ENCODE peak calls at places on chromosomes 3 and 15, in seven cellular contexts. One of them, this sample, is unnamed.

GRCh38 chr3:111212511-111212910 is 140.9 kb downstream of the NECTIN3 start:
- DNase-seq in NCI-H1105: no peak
- DNase-seq in NCI-H1694: no peak
- DNase-seq in EH: no peak
- DNase-seq in epithelial cell of esophagus: no peak
- DNase-seq in H54: no peak
- DNase-seq in B cell: no peak
- DNase-seq in this sample: no peak

GRCh38 chr3:132029182-132029902 is 5.5 kb downstream of the CPNE4 start:
- DNase-seq in NCI-H1694: peak
- DNase-seq in H54: peak
- DNase-seq in EH: peak
- DNase-seq in epithelial cell of esophagus: peak
- DNase-seq in NCI-H1105: peak
- DNase-seq in B cell: peak
- DNase-seq in this sample: peak

GRCh38 chr3:188780188-188781147 is 391.3 kb upstream of the TPRG1 start:
- DNase-seq in NCI-H1105: no peak
- DNase-seq in H54: no peak
- DNase-seq in B cell: no peak
- DNase-seq in NCI-H1694: no peak
- DNase-seq in epithelial cell of esophagus: peak
- DNase-seq in EH: peak
- DNase-seq in this sample: no peak

GRCh38 chr3:117355566-117355965 is 646.0 kb downstream of the TUSC7 start:
- DNase-seq in EH: peak
- DNase-seq in epithelial cell of esophagus: peak
- DNase-seq in NCI-H1694: peak
- DNase-seq in NCI-H1105: peak
- DNase-seq in H54: no peak
- DNase-seq in B cell: peak
- DNase-seq in this sample: no peak

GRCh38 chr3:10189557-10190374 is 25.0 kb downstream of the IRAK2 start:
- DNase-seq in EH: peak
- DNase-seq in NCI-H1694: peak
- DNase-seq in epithelial cell of esophagus: peak
- DNase-seq in B cell: peak
- DNase-seq in H54: no peak
- DNase-seq in NCI-H1105: no peak
- DNase-seq in this sample: peak

GRCh38 chr3:184375747-184376495 is 2.1 kb downstream of the THPO start:
- DNase-seq in B cell: no peak
- DNase-seq in NCI-H1694: no peak
- DNase-seq in NCI-H1105: no peak
- DNase-seq in EH: no peak
- DNase-seq in epithelial cell of esophagus: no peak
- DNase-seq in H54: no peak
- DNase-seq in this sample: peak

GRCh38 chr3:37751967-37752660 is 109.6 kb upstream of the CTDSPL start:
- DNase-seq in H54: peak
- DNase-seq in NCI-H1694: no peak
- DNase-seq in B cell: no peak
- DNase-seq in NCI-H1105: no peak
- DNase-seq in EH: no peak
- DNase-seq in epithelial cell of esophagus: peak
- DNase-seq in this sample: no peak

GRCh38 chr3:119350114-119350513 is 55.9 kb downstream of the ARHGAP31 start:
- DNase-seq in EH: peak
- DNase-seq in H54: no peak
- DNase-seq in epithelial cell of esophagus: no peak
- DNase-seq in NCI-H1694: no peak
- DNase-seq in B cell: no peak
- DNase-seq in NCI-H1105: no peak
- DNase-seq in this sample: no peak

GRCh38 chr15:45892182-45892581 is 257.4 kb downstream of the SQOR start:
- DNase-seq in EH: peak
- DNase-seq in B cell: no peak
- DNase-seq in NCI-H1105: no peak
- DNase-seq in NCI-H1694: no peak
- DNase-seq in H54: no peak
- DNase-seq in epithelial cell of esophagus: peak
- DNase-seq in this sample: no peak

GRCh38 chr3:158106773-158107461 is 697 bp upstream of the SHOX2 start:
- DNase-seq in H54: no peak
- DNase-seq in NCI-H1105: no peak
- DNase-seq in NCI-H1694: no peak
- DNase-seq in B cell: peak
- DNase-seq in epithelial cell of esophagus: no peak
- DNase-seq in EH: peak
- DNase-seq in this sample: peak

GRCh38 chr15:71295242-71296031 is 180.2 kb downstream of the THSD4 start:
- DNase-seq in NCI-H1694: no peak
- DNase-seq in epithelial cell of esophagus: peak
- DNase-seq in B cell: no peak
- DNase-seq in NCI-H1105: no peak
- DNase-seq in H54: peak
- DNase-seq in EH: peak
- DNase-seq in this sample: peak

GRCh38 chr3:130826516-130826915 is 67.4 kb upstream of the ATP2C1 start:
- DNase-seq in NCI-H1694: no peak
- DNase-seq in B cell: no peak
- DNase-seq in EH: no peak
- DNase-seq in epithelial cell of esophagus: peak
- DNase-seq in H54: no peak
- DNase-seq in NCI-H1105: no peak
- DNase-seq in this sample: no peak

GRCh38 chr15:51193526-51193925 is 98.8 kb upstream of the TNFAIP8L3 start:
- DNase-seq in B cell: no peak
- DNase-seq in NCI-H1105: no peak
- DNase-seq in H54: no peak
- DNase-seq in NCI-H1694: no peak
- DNase-seq in epithelial cell of esophagus: no peak
- DNase-seq in EH: no peak
- DNase-seq in this sample: peak

GRCh38 chr15:62559049-62559733 is 394.1 kb upstream of the C2CD4B start:
- DNase-seq in NCI-H1694: no peak
- DNase-seq in H54: no peak
- DNase-seq in NCI-H1105: peak
- DNase-seq in epithelial cell of esophagus: no peak
- DNase-seq in B cell: no peak
- DNase-seq in EH: peak
- DNase-seq in this sample: peak

GRCh38 chr15:78767331-78767951 is 43.8 kb downstream of the ADAMTS7 start:
- DNase-seq in NCI-H1694: no peak
- DNase-seq in B cell: no peak
- DNase-seq in EH: no peak
- DNase-seq in H54: no peak
- DNase-seq in epithelial cell of esophagus: peak
- DNase-seq in NCI-H1105: no peak
- DNase-seq in this sample: peak

GRCh38 chr3:71536376-71536965 is 47.1 kb downstream of the FOXP1 start:
- DNase-seq in NCI-H1105: no peak
- DNase-seq in NCI-H1694: no peak
- DNase-seq in epithelial cell of esophagus: peak
- DNase-seq in H54: no peak
- DNase-seq in B cell: no peak
- DNase-seq in EH: peak
- DNase-seq in this sample: peak

GRCh38 chr3:41158947-41159346 is 40.4 kb upstream of the CTNNB1 start:
- DNase-seq in epithelial cell of esophagus: peak
- DNase-seq in NCI-H1694: no peak
- DNase-seq in NCI-H1105: no peak
- DNase-seq in B cell: no peak
- DNase-seq in H54: no peak
- DNase-seq in EH: no peak
- DNase-seq in this sample: no peak

GRCh38 chr3:15157441-15157840 is 48.6 kb upstream of the CAPN7 start:
- DNase-seq in NCI-H1105: no peak
- DNase-seq in EH: no peak
- DNase-seq in NCI-H1694: no peak
- DNase-seq in epithelial cell of esophagus: no peak
- DNase-seq in H54: no peak
- DNase-seq in B cell: no peak
- DNase-seq in this sample: no peak

GRCh38 chr3:115040673-115041286 is 106.3 kb downstream of the ZBTB20 start:
- DNase-seq in epithelial cell of esophagus: peak
- DNase-seq in EH: peak
- DNase-seq in NCI-H1694: peak
- DNase-seq in B cell: peak
- DNase-seq in NCI-H1105: peak
- DNase-seq in H54: peak
- DNase-seq in this sample: peak

GRCh38 chr15:53384417-53384816 is 375.0 kb downstream of the WDR72 start:
- DNase-seq in H54: no peak
- DNase-seq in NCI-H1694: no peak
- DNase-seq in NCI-H1105: no peak
- DNase-seq in B cell: no peak
- DNase-seq in EH: no peak
- DNase-seq in epithelial cell of esophagus: peak
- DNase-seq in this sample: no peak

GRCh38 chr3:132662212-132662611 is 2.1 kb downstream of the UBA5 start:
- DNase-seq in H54: no peak
- DNase-seq in NCI-H1694: no peak
- DNase-seq in EH: no peak
- DNase-seq in NCI-H1105: no peak
- DNase-seq in epithelial cell of esophagus: no peak
- DNase-seq in B cell: no peak
- DNase-seq in this sample: no peak

GRCh38 chr3:23258110-23258509 is 55.0 kb downstream of the UBE2E2 start:
- DNase-seq in B cell: no peak
- DNase-seq in H54: no peak
- DNase-seq in epithelial cell of esophagus: no peak
- DNase-seq in NCI-H1105: no peak
- DNase-seq in EH: peak
- DNase-seq in NCI-H1694: no peak
- DNase-seq in this sample: no peak

GRCh38 chr3:23888617-23889228 is 28.1 kb downstream of the NKIRAS1 start:
- DNase-seq in H54: no peak
- DNase-seq in NCI-H1694: no peak
- DNase-seq in EH: peak
- DNase-seq in B cell: peak
- DNase-seq in NCI-H1105: no peak
- DNase-seq in epithelial cell of esophagus: peak
- DNase-seq in this sample: no peak

GRCh38 chr3:58660998-58661397 is 5.6 kb downstream of the FAM3D start:
- DNase-seq in NCI-H1694: no peak
- DNase-seq in B cell: no peak
- DNase-seq in H54: no peak
- DNase-seq in epithelial cell of esophagus: no peak
- DNase-seq in EH: no peak
- DNase-seq in NCI-H1105: no peak
- DNase-seq in this sample: peak

GRCh38 chr3:52596658-52597265 is 60.4 kb downstream of the UQCC5 start:
- DNase-seq in NCI-H1694: no peak
- DNase-seq in NCI-H1105: no peak
- DNase-seq in EH: no peak
- DNase-seq in H54: no peak
- DNase-seq in epithelial cell of esophagus: no peak
- DNase-seq in B cell: no peak
- DNase-seq in this sample: no peak

GRCh38 chr15:51750942-51751686 is at the start of gene TMOD2:
- DNase-seq in NCI-H1105: peak
- DNase-seq in epithelial cell of esophagus: peak
- DNase-seq in H54: no peak
- DNase-seq in B cell: peak
- DNase-seq in EH: peak
- DNase-seq in NCI-H1694: no peak
- DNase-seq in this sample: peak

GRCh38 chr15:35254052-35254451 is 169.0 kb upstream of the NANOGP8 start:
- DNase-seq in epithelial cell of esophagus: no peak
- DNase-seq in NCI-H1694: no peak
- DNase-seq in EH: no peak
- DNase-seq in NCI-H1105: no peak
- DNase-seq in B cell: no peak
- DNase-seq in H54: no peak
- DNase-seq in this sample: no peak

GRCh38 chr15:85649372-85649771 is 145.4 kb downstream of the KLHL25 start:
- DNase-seq in epithelial cell of esophagus: peak
- DNase-seq in EH: peak
- DNase-seq in B cell: no peak
- DNase-seq in H54: peak
- DNase-seq in NCI-H1105: no peak
- DNase-seq in NCI-H1694: no peak
- DNase-seq in this sample: peak

GRCh38 chr3:139654637-139655365 is 23.0 kb downstream of the NMNAT3 start:
- DNase-seq in NCI-H1105: peak
- DNase-seq in H54: no peak
- DNase-seq in EH: no peak
- DNase-seq in NCI-H1694: no peak
- DNase-seq in B cell: no peak
- DNase-seq in epithelial cell of esophagus: peak
- DNase-seq in this sample: no peak

GRCh38 chr15:85541744-85542143 is 161.3 kb downstream of the AKAP13 start:
- DNase-seq in EH: no peak
- DNase-seq in NCI-H1105: no peak
- DNase-seq in H54: no peak
- DNase-seq in epithelial cell of esophagus: peak
- DNase-seq in NCI-H1694: no peak
- DNase-seq in B cell: no peak
- DNase-seq in this sample: no peak

This sample was measured in osteoblast.